ENCODE peak calls at places on chromosomes 7 and 10, in seven cellular contexts. T, Z, G, L, K, Q and P are unnamed samples.

GRCh38 chr10:121702351-121703320 is 104.4 kb upstream of the FGFR2 start:
- DNase-seq in T (no peak), Z (no peak), G (no peak), L (peak; percentile 69), K (no peak), Q (no peak), P (no peak)

GRCh38 chr7:55432937-55433784 is 68.0 kb downstream of the LANCL2 start:
- DNase-seq in T (peak; percentile 58), Z (no peak), G (no peak), L (peak; percentile 47), K (no peak), Q (no peak), P (no peak)

GRCh38 chr10:21498977-21499376 is 26.5 kb downstream of the SKIDA1 start:
- DNase-seq in T (no peak), Z (no peak), G (no peak), L (no peak), K (no peak), Q (no peak), P (no peak)

GRCh38 chr10:52335665-52336064 is 21.6 kb downstream of the DKK1 start:
- DNase-seq in T (no peak), Z (no peak), G (no peak), L (no peak), K (no peak), Q (no peak), P (no peak)

GRCh38 chr10:103849880-103850571 is 5.3 kb downstream of the SH3PXD2A start:
- DNase-seq in T (peak; percentile 94), Z (no peak), G (no peak), L (peak; percentile 82), K (no peak), Q (no peak), P (peak; percentile 56)

GRCh38 chr10:132407846-132408278 is 10.9 kb downstream of the PWWP2B start:
- DNase-seq in T (peak; percentile 38), Z (no peak), G (peak; percentile 91), L (peak; percentile 60), K (peak; percentile 60), Q (no peak), P (peak; percentile 90)

GRCh38 chr10:8380833-8381491 is 326.5 kb downstream of the GATA3 start:
- DNase-seq in T (no peak), Z (no peak), G (no peak), L (no peak), K (no peak), Q (no peak), P (no peak)

GRCh38 chr7:142919656-142920055 is 13.9 kb downstream of the TRPV5 start:
- DNase-seq in T (no peak), Z (no peak), G (no peak), L (no peak), K (no peak), Q (no peak), P (no peak)

GRCh38 chr7:100799037-100799896 is 28.1 kb downstream of the EPHB4 start:
- DNase-seq in T (peak; percentile 75), Z (no peak), G (peak; percentile 73), L (peak; percentile 71), K (peak; percentile 18), Q (peak; percentile 84), P (peak; percentile 84)

GRCh38 chr10:8183241-8183704 is 128.8 kb downstream of the GATA3 start:
- DNase-seq in T (no peak), Z (no peak), G (no peak), L (no peak), K (no peak), Q (no peak), P (no peak)

GRCh38 chr10:5546891-5547683 is 22.3 kb downstream of the CALML3 start:
- DNase-seq in T (no peak), Z (no peak), G (peak; percentile 88), L (peak; percentile 40), K (no peak), Q (peak; percentile 74), P (no peak)